ENCODE peak calls at places on chromosomes 16 and 17, in ten cellular contexts. V, L, M, A, T, J, D, R, X and I are unnamed samples. For H3K4me1, the result is how much of the 10 kb centered on the place peaks cover.

GRCh38 chr17:31699281-31699680 is 159.8 kb downstream of the COPRS start:
- DNase-seq in V (no peak), L (no peak), M (no peak), A (no peak), T (no peak), J (no peak), D (no peak), R (no peak), X (no peak), I (no peak)

GRCh38 chr17:51035436-51035835 is 85.2 kb downstream of the SPAG9 start:
- DNase-seq in V (no peak), L (no peak), M (no peak), A (peak), T (no peak), J (no peak), D (no peak), R (no peak), X (no peak), I (no peak)

GRCh38 chr16:89071686-89072182 is 21.9 kb upstream of the ACSF3 start:
- DNase-seq in V (no peak), L (no peak), M (peak), A (no peak), T (no peak), J (no peak), D (no peak), R (no peak), X (no peak), I (no peak)

GRCh38 chr17:31105991-31106390 is 11.2 kb downstream of the NF1 start:
- DNase-seq in V (no peak), L (no peak), M (no peak), A (no peak), T (no peak), J (no peak), D (no peak), R (no peak), X (no peak), I (no peak)

GRCh38 chr16:58198739-58199411 is 969 bp upstream of the CSNK2A2 start:
- DNase-seq in V (no peak), L (no peak), M (no peak), A (no peak), T (no peak), J (no peak), D (no peak), R (no peak), X (no peak), I (no peak)

GRCh38 chr17:63420868-63421680 is 25.0 kb downstream of the CYB561 start:
- DNase-seq in V (no peak), L (no peak), M (no peak), A (no peak), T (no peak), J (no peak), D (no peak), R (no peak), X (no peak), I (no peak)

GRCh38 chr17:74959826-74960738 is 12.5 kb downstream of the HID1 start:
- DNase-seq in V (peak), L (no peak), M (no peak), A (no peak), T (no peak), J (no peak), D (no peak), R (no peak), X (no peak), I (no peak)

GRCh38 chr16:11599579-11599978 is 12.9 kb upstream of the LITAF start:
- DNase-seq in V (no peak), L (no peak), M (no peak), A (no peak), T (no peak), J (no peak), D (no peak), R (no peak), X (peak), I (no peak)

GRCh38 chr16:57614546-57615343 is 13.7 kb upstream of the ADGRG1 start:
- DNase-seq in V (no peak), L (no peak), M (peak), A (no peak), T (peak), J (no peak), D (no peak), R (no peak), X (peak), I (no peak)

GRCh38 chr17:75922173-75922961 is 17.7 kb upstream of the MRPL38 start:
- DNase-seq in V (no peak), L (no peak), M (no peak), A (no peak), T (no peak), J (peak), D (no peak), R (no peak), X (no peak), I (no peak)

GRCh38 chr17:19011581-19011980 is 7.0 kb upstream of the FAM83G start:
- DNase-seq in V (no peak), L (no peak), M (no peak), A (no peak), T (no peak), J (peak), D (no peak), R (no peak), X (no peak), I (no peak)

GRCh38 chr16:52546291-52546941 is 527 bp downstream of the TOX3 start:
- DNase-seq in V (no peak), L (no peak), M (no peak), A (no peak), T (no peak), J (no peak), D (no peak), R (no peak), X (peak), I (no peak)

GRCh38 chr17:49546546-49547535 is 28.8 kb upstream of the NXPH3 start:
- DNase-seq in V (no peak), L (no peak), M (peak), A (no peak), T (no peak), J (no peak), D (no peak), R (no peak), X (peak), I (no peak)

GRCh38 chr16:58021661-58022551 is 3.6 kb upstream of the MMP15 start:
- DNase-seq in V (peak), L (no peak), M (no peak), A (no peak), T (no peak), J (no peak), D (no peak), R (no peak), X (no peak), I (no peak)

GRCh38 chr17:50615818-50616217 is 18.9 kb upstream of the ABCC3 start:
- DNase-seq in V (no peak), L (no peak), M (no peak), A (no peak), T (no peak), J (no peak), D (no peak), R (no peak), X (no peak), I (no peak)

GRCh38 chr17:59804910-59805381 is 87.8 kb downstream of the TUBD1 start:
- DNase-seq in V (no peak), L (no peak), M (no peak), A (no peak), T (no peak), J (no peak), D (no peak), R (no peak), X (no peak), I (no peak)

GRCh38 chr16:88939814-88940195 is 37.2 kb downstream of the CBFA2T3 start:
- DNase-seq in V (no peak), L (no peak), M (no peak), A (no peak), T (no peak), J (peak), D (no peak), R (no peak), X (no peak), I (no peak)

GRCh38 chr16:22318690-22319358 is 21.6 kb downstream of the POLR3E start:
- DNase-seq in V (peak), L (peak), M (no peak), A (peak), T (peak), J (no peak), D (no peak), R (no peak), X (peak), I (no peak)

GRCh38 chr17:40755231-40755630 is at the start of gene KRT25:
- DNase-seq in V (no peak), L (no peak), M (no peak), A (no peak), T (no peak), J (no peak), D (no peak), R (no peak), X (no peak), I (no peak)

GRCh38 chr17:77857613-77858012 is 100.9 kb upstream of the TNRC6C start:
- DNase-seq in V (no peak), L (no peak), M (no peak), A (no peak), T (no peak), J (no peak), D (no peak), R (no peak), X (no peak), I (no peak)

GRCh38 chr16:22762486-22762885 is 51.5 kb upstream of the HS3ST2 start:
- DNase-seq in V (no peak), L (no peak), M (no peak), A (no peak), T (no peak), J (no peak), D (no peak), R (no peak), X (no peak), I (no peak)

GRCh38 chr16:81567987-81568748 is 123.6 kb downstream of the CMIP start:
- DNase-seq in V (peak), L (no peak), M (no peak), A (no peak), T (peak), J (peak), D (no peak), R (no peak), X (peak), I (no peak)

GRCh38 chr16:27154573-27155521 is 48.5 kb upstream of the KDM8 start:
- DNase-seq in V (peak), L (peak), M (peak), A (peak), T (peak), J (peak), D (peak), R (no peak), X (peak), I (peak)

GRCh38 chr17:1693339-1693738 is 8.7 kb upstream of the PRPF8 start:
- DNase-seq in V (no peak), L (no peak), M (no peak), A (no peak), T (no peak), J (no peak), D (no peak), R (no peak), X (no peak), I (no peak)

GRCh38 chr17:27384261-27384701 is 72.0 kb upstream of the KSR1 start:
- DNase-seq in V (peak), L (no peak), M (no peak), A (no peak), T (peak), J (peak), D (no peak), R (peak), X (peak), I (peak)

GRCh38 chr16:2757344-2757743 is 4.9 kb downstream of the SRRM2 start:
- DNase-seq in V (no peak), L (no peak), M (no peak), A (no peak), T (no peak), J (no peak), D (no peak), R (no peak), X (no peak), I (no peak)

GRCh38 chr17:74711058-74711824 is 1.5 kb downstream of the CD300LF start:
- DNase-seq in V (no peak), L (no peak), M (no peak), A (no peak), T (no peak), J (no peak), D (no peak), R (no peak), X (no peak), I (no peak)

GRCh38 chr17:66952031-66952524 is 12.4 kb upstream of the CACNG4 start:
- DNase-seq in V (peak), L (no peak), M (peak), A (no peak), T (peak), J (no peak), D (peak), R (peak), X (no peak), I (peak)

GRCh38 chr16:85894266-85894665 is 4.7 kb upstream of the IRF8 start:
- DNase-seq in V (no peak), L (no peak), M (peak), A (peak), T (no peak), J (no peak), D (no peak), R (no peak), X (no peak), I (no peak)

GRCh38 chr17:27549251-27549919 is 81.6 kb upstream of the LGALS9 start:
- DNase-seq in V (no peak), L (no peak), M (no peak), A (no peak), T (peak), J (peak), D (no peak), R (no peak), X (peak), I (no peak)

GRCh38 chr16:85994492-85995433 is 95.8 kb downstream of the IRF8 start:
- DNase-seq in V (no peak), L (no peak), M (no peak), A (peak), T (peak), J (no peak), D (no peak), R (no peak), X (peak), I (no peak)

GRCh38 chr16:79561729-79562128 is 38.8 kb downstream of the MAF start:
- DNase-seq in V (no peak), L (no peak), M (no peak), A (no peak), T (no peak), J (no peak), D (no peak), R (no peak), X (no peak), I (no peak)

GRCh38 chr17:38628441-38628840 is 22.7 kb upstream of the SRCIN1 start:
- DNase-seq in V (no peak), L (no peak), M (peak), A (peak), T (no peak), J (no peak), D (no peak), R (no peak), X (peak), I (no peak)

GRCh38 chr16:49130397-49130796 is 151.2 kb downstream of the CBLN1 start:
- DNase-seq in V (no peak), L (no peak), M (no peak), A (no peak), T (no peak), J (no peak), D (no peak), R (no peak), X (no peak), I (no peak)

DNA sequence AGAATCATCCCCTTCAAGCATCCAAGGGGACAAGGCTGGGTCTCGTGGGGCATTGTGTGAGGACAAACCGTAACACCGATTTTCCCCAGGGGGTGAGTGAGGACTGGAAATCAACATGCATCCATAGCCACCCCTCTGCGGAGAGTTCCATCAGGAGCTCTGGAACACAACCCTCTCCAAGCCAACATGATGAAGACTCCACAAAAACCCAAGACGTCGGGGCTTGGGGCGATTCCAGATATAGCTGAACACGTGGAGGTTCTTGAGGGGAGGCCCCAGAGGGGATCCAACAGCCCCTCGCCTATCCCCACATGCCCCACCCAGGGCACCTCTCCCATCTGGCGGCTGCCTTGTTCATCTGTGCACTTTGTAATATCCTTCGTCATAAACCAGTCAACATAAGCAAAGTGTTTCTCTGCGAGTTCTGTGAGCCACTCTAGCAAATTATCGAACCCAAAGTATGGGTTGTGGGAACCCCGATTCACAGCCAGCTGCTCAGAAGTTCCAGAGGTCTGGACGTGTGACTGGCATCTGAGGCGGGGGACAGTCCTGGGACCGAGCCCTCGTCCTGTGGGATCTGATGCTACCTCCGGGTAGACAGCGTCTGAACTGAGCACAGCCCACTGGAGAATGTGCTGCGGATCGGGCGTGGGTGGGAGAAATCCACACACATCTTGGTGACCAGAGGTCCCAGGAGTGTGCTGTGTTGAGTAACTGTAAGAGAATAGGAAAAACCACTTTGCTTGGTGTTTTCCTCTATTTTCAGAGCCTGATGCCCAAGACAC is 55.5 kb downstream of the RPH3AL start:
- DNase-seq in V (no peak), L (no peak), M (peak), A (no peak), T (no peak), J (peak), D (no peak), R (no peak), X (peak), I (no peak)
- H3K4me1 ChIP-seq in V (under half), L (under half), M (under half), A (under half), T (under half), J (under half), D (under half), R (under half), X (under half), I (under half)

GRCh38 chr17:43171761-43172487 is 910 bp downstream of the NBR1 start:
- DNase-seq in V (peak), L (no peak), M (no peak), A (peak), T (no peak), J (peak), D (no peak), R (peak), X (no peak), I (no peak)
- H3K4me1 ChIP-seq in V (under half), L (under half), M (under half), A (under half), T (half or more), J (under half), D (under half), R (under half), X (under half), I (under half)

DNA sequence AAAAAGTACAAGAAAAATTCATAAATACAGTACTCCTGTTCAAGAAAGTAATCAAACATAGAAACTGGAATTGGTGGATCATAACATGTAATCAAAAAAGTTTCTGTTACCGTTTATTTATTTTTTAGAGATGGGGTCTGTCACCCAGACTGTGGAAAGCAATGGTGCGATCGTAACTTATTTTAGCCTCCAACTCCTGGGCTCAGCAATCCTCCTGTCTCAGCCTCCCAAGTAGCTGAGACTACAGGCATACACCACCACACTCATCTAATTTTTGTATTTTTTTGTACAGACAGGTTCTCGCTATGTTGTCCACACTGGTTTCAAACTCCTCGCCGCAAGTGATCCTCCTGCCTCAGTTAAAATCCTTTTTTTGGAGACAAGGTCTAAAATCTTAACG is 22.5 kb downstream of the ARHGAP17 start:
- DNase-seq in V (no peak), L (no peak), M (no peak), A (no peak), T (no peak), J (no peak), D (no peak), R (no peak), X (no peak), I (no peak)
- H3K4me1 ChIP-seq in V (under half), L (under half), M (under half), A (under half), T (half or more), J (under half), D (under half), R (under half), X (under half), I (under half)

DNA sequence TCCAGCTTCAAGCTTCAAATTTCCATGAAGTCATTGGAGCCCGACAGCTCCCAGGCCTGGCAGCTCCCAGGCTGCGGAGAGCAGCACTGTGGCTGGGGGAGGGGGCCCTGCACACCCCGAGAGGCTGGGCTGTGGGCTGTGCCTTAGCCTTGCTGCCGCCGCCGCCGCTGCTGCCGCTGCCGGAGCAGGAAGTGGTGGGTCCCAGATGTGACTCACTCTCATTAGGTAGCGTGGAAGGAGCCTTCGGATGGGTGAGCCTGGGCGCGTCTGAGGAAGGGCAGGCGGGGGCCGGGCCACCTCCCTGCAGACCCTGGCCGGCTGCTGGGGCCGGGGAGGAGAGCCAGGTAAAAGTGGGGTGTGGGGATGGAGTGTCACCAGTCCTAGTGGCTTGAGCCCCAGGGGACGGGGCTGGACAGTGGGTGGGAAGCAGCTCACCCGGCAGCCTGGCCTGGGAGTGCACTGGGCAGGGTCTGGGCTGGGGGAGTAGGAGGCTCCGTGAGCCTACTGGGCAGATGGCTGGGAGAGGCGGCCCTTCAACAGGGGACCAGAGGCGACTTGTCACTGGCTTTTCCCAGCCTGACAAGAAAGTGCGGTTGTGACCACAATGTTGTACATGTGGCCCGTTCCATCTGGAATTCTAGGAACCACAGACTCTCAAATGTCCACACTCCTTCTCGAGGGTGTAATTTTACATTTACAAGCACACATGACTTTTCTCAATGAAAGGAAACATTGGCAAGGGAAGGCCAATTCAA is at the start of gene ADCY7:
- DNase-seq in V (peak), L (peak), M (no peak), A (peak), T (peak), J (peak), D (peak), R (no peak), X (peak), I (no peak)
- H3K4me1 ChIP-seq in V (under half), L (half or more), M (under half), A (half or more), T (under half), J (under half), D (under half), R (under half), X (under half), I (under half)